ENCODE peak calls at places on chromosome 21, in five cellular contexts. C, Z, D, X and V are unnamed samples.

GRCh38 chr21:33492571-33492970 is 1.1 kb upstream of the DNAJC28 start:
- DNase-seq in X (no peak), Z (peak), D (no peak), C (no peak), V (no peak)

GRCh38 chr21:38878394-38879179 is 72.9 kb downstream of the ETS2 start:
- DNase-seq in Z (no peak), X (no peak), D (no peak), C (no peak), V (no peak)

GRCh38 chr21:32412162-32412997 is at the start of gene EVA1C:
- DNase-seq in Z (peak), D (peak), X (no peak), C (peak), V (peak)

GRCh38 chr21:34793471-34793870 is 124.7 kb downstream of the CLIC6 start:
- DNase-seq in C (no peak), X (no peak), D (no peak), Z (no peak), V (no peak)

GRCh38 chr21:24988941-24989340 is 618.3 kb downstream of the MRPL39 start:
- DNase-seq in C (no peak), D (no peak), Z (no peak), X (no peak), V (no peak)

GRCh38 chr21:38493549-38494253 is 4.6 kb downstream of the ERG start:
- DNase-seq in D (no peak), C (no peak), X (no peak), Z (no peak), V (no peak)

GRCh38 chr21:38468989-38469388 is 29.3 kb downstream of the ERG start:
- DNase-seq in C (no peak), D (no peak), Z (peak), X (no peak), V (no peak)

GRCh38 chr21:34885636-34886553 is 163.2 kb downstream of the RUNX1 start:
- DNase-seq in D (peak), C (no peak), X (no peak), Z (peak), V (no peak)

GRCh38 chr21:36024782-36025181 is 35.5 kb downstream of the SETD4 start:
- DNase-seq in D (no peak), Z (no peak), C (no peak), X (no peak), V (no peak)

GRCh38 chr21:26842300-26842699 is 2.9 kb downstream of the ADAMTS1 start:
- DNase-seq in Z (peak), D (no peak), X (no peak), C (peak), V (no peak)

GRCh38 chr21:17834639-17835354 is 15.6 kb upstream of the C21orf91 start:
- DNase-seq in D (no peak), X (no peak), Z (no peak), C (no peak), V (no peak)

GRCh38 chr21:14956826-14957225 is 108.0 kb downstream of the NRIP1 start:
- DNase-seq in D (no peak), X (no peak), Z (peak), C (no peak), V (no peak)
- H3K27ac ChIP-seq in D (no peak), X (no peak), Z (peak), C (no peak), V (no peak)

DNA sequence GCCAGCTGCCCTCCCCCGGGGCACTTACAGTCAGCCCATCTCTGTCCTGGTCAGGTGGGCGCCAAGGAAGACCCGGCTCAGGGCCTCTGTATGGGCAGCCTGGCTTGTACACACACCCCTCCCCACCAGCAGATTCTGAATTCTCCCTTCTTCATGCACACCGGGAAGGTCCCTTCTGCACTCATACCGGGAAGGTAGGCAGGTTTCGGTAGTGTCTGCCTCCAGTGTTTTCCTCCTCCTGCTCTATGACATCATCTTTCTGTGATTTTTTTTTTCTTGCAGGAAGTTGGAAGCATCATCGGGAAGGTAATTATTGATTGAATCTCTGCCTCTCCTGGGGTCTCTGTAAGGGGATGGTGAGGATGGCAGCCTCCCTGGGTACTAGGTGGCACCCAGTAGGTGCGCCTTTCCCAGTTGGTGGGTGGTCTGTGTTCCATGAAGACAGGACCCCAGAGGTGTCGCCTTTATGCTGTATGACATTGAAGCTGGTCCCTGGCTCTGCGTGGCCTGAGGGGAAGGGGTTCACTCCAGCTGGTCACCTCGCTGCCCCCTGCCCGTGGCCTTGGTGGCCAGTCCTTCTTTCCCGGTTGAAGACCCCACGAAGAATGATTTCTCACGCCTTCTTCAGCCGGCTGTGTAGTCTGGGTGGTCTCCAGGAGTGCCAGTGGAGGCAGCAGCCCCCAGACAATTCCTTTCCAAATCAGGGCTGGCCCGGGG is 82.1 kb upstream of the COL6A1 start:
- DNase-seq in D (no peak), C (no peak), X (no peak), Z (no peak), V (no peak)
- H3K4me3 ChIP-seq in D (no peak), C (no peak), X (no peak), Z (no peak), V (no peak)

GRCh38 chr21:37032877-37033471 is 26.5 kb downstream of the RIPPLY3 start:
- DNase-seq in X (no peak), Z (peak), D (no peak), C (no peak), V (no peak)
- H3K27ac ChIP-seq in X (no peak), Z (peak), D (no peak), C (no peak), V (no peak)

DNA sequence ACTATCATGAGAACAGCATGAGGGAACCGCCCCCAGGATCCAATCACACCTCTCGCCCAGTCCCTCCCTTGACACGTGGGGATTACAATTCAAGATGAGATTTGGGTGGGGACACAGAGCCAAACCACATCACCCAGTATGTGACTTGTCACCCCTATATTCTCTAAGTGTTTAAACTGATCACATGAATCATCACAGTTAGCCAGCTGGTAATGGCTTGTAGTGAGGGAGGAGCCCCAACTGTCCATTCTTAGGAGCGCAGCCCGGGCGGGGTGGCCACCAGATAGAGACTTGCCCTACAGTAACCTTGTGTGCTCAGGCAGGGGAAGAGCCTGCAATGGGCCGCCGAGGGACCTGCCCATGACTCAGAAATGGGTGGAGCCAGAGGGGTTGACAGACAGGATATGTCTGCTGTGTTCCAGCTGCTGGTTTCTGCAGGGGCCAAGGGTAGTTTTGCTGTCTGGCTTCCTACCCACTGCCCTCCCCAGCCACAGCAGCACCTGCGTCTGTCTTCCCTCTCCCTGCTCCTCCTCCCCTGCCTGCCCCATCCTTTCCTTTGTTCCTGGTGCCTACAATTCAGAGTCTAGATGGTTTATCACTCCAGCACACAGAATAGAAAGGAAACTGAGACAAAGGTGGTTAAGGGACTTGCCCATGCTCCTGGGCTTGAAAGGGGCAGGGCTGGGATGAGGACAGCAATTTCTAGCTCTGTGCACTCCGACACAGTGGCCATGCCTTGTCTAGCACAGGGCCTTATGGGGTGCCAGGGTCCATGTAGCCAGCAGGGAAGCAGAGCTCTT is 9.2 kb downstream of the ABCG1 start:
- DNase-seq in Z (peak), D (peak), C (peak), X (peak), V (peak)
- H3K4me3 ChIP-seq in Z (no peak), D (no peak), C (no peak), X (peak), V (no peak)